ENCODE peak calls at places on chromosome 5, in nine cellular contexts. One of them, this sample, is unnamed.

GRCh38 chr5:56564451-56565223 is 250.7 kb upstream of the MAP3K1 start:
- DNase-seq in CD8-positive, alpha-beta T cell: no peak
- DNase-seq in heart right ventricle: no peak
- DNase-seq in HFFc6: no peak
- DNase-seq in HFF-Myc: no peak
- DNase-seq in astrocyte: no peak
- DNase-seq in cardiac muscle cell: peak
- DNase-seq in kidney epithelial cell: no peak
- DNase-seq in ascending aorta: no peak
- DNase-seq in this sample: no peak

GRCh38 chr5:31364881-31365636 is 166.8 kb downstream of the DROSHA start:
- DNase-seq in CD8-positive, alpha-beta T cell: no peak
- DNase-seq in kidney epithelial cell: no peak
- DNase-seq in astrocyte: peak
- DNase-seq in cardiac muscle cell: peak
- DNase-seq in ascending aorta: no peak
- DNase-seq in heart right ventricle: no peak
- DNase-seq in HFFc6: peak
- DNase-seq in HFF-Myc: no peak
- DNase-seq in this sample: no peak

GRCh38 chr5:106321242-106321641 is 1349.5 kb downstream of the EFNA5 start:
- DNase-seq in CD8-positive, alpha-beta T cell: no peak
- DNase-seq in heart right ventricle: no peak
- DNase-seq in HFFc6: no peak
- DNase-seq in HFF-Myc: no peak
- DNase-seq in astrocyte: peak
- DNase-seq in ascending aorta: no peak
- DNase-seq in cardiac muscle cell: peak
- DNase-seq in kidney epithelial cell: no peak
- DNase-seq in this sample: no peak

GRCh38 chr5:161546463-161547301 is at the start of gene GABRB2:
- DNase-seq in CD8-positive, alpha-beta T cell: no peak
- DNase-seq in astrocyte: peak
- DNase-seq in HFF-Myc: no peak
- DNase-seq in HFFc6: no peak
- DNase-seq in ascending aorta: no peak
- DNase-seq in heart right ventricle: peak
- DNase-seq in kidney epithelial cell: no peak
- DNase-seq in cardiac muscle cell: peak
- DNase-seq in this sample: peak

GRCh38 chr5:58240286-58240685 is 219.6 kb downstream of the PLK2 start:
- DNase-seq in CD8-positive, alpha-beta T cell: no peak
- DNase-seq in HFF-Myc: no peak
- DNase-seq in kidney epithelial cell: peak
- DNase-seq in cardiac muscle cell: peak
- DNase-seq in astrocyte: peak
- DNase-seq in ascending aorta: no peak
- DNase-seq in HFFc6: peak
- DNase-seq in heart right ventricle: no peak
- DNase-seq in this sample: no peak

GRCh38 chr5:39102684-39103155 is 28.5 kb upstream of the RICTOR start:
- DNase-seq in CD8-positive, alpha-beta T cell: no peak
- DNase-seq in heart right ventricle: no peak
- DNase-seq in cardiac muscle cell: peak
- DNase-seq in HFFc6: no peak
- DNase-seq in HFF-Myc: no peak
- DNase-seq in kidney epithelial cell: no peak
- DNase-seq in astrocyte: peak
- DNase-seq in ascending aorta: no peak
- DNase-seq in this sample: no peak

GRCh38 chr5:72402959-72403628 is 82.9 kb downstream of the PTCD2 start:
- DNase-seq in HFFc6: no peak
- DNase-seq in CD8-positive, alpha-beta T cell: no peak
- DNase-seq in heart right ventricle: peak
- DNase-seq in cardiac muscle cell: no peak
- DNase-seq in HFF-Myc: no peak
- DNase-seq in astrocyte: no peak
- DNase-seq in ascending aorta: no peak
- DNase-seq in kidney epithelial cell: no peak
- DNase-seq in this sample: no peak

GRCh38 chr5:94240616-94241287 is 377.7 kb downstream of the KIAA0825 start:
- DNase-seq in heart right ventricle: no peak
- DNase-seq in astrocyte: peak
- DNase-seq in CD8-positive, alpha-beta T cell: no peak
- DNase-seq in HFFc6: peak
- DNase-seq in ascending aorta: no peak
- DNase-seq in cardiac muscle cell: peak
- DNase-seq in HFF-Myc: no peak
- DNase-seq in kidney epithelial cell: no peak
- DNase-seq in this sample: no peak

GRCh38 chr5:149803641-149804468 is 73.7 kb downstream of the PPARGC1B start:
- DNase-seq in CD8-positive, alpha-beta T cell: no peak
- DNase-seq in heart right ventricle: peak
- DNase-seq in kidney epithelial cell: no peak
- DNase-seq in cardiac muscle cell: peak
- DNase-seq in ascending aorta: no peak
- DNase-seq in astrocyte: no peak
- DNase-seq in HFF-Myc: no peak
- DNase-seq in HFFc6: no peak
- DNase-seq in this sample: no peak

GRCh38 chr5:22531986-22532385 is 321.2 kb downstream of the CDH12 start:
- DNase-seq in cardiac muscle cell: no peak
- DNase-seq in kidney epithelial cell: no peak
- DNase-seq in astrocyte: no peak
- DNase-seq in HFF-Myc: no peak
- DNase-seq in heart right ventricle: no peak
- DNase-seq in ascending aorta: no peak
- DNase-seq in HFFc6: no peak
- DNase-seq in CD8-positive, alpha-beta T cell: no peak
- DNase-seq in this sample: no peak

GRCh38 chr5:91101777-91102379 is 281.2 kb downstream of the ARRDC3 start:
- DNase-seq in HFFc6: peak
- DNase-seq in astrocyte: peak
- DNase-seq in ascending aorta: no peak
- DNase-seq in cardiac muscle cell: peak
- DNase-seq in CD8-positive, alpha-beta T cell: peak
- DNase-seq in kidney epithelial cell: peak
- DNase-seq in HFF-Myc: peak
- DNase-seq in heart right ventricle: peak
- DNase-seq in this sample: peak

GRCh38 chr5:132481243-132482211 is 9.0 kb downstream of the IRF1 start:
- DNase-seq in astrocyte: no peak
- DNase-seq in kidney epithelial cell: no peak
- DNase-seq in HFFc6: no peak
- DNase-seq in CD8-positive, alpha-beta T cell: no peak
- DNase-seq in heart right ventricle: no peak
- DNase-seq in cardiac muscle cell: no peak
- DNase-seq in HFF-Myc: no peak
- DNase-seq in ascending aorta: peak
- DNase-seq in this sample: no peak

GRCh38 chr5:5480481-5481111 is 58.1 kb downstream of the ICE1 start:
- DNase-seq in HFF-Myc: no peak
- DNase-seq in HFFc6: no peak
- DNase-seq in heart right ventricle: no peak
- DNase-seq in CD8-positive, alpha-beta T cell: no peak
- DNase-seq in ascending aorta: no peak
- DNase-seq in cardiac muscle cell: no peak
- DNase-seq in astrocyte: no peak
- DNase-seq in kidney epithelial cell: no peak
- DNase-seq in this sample: no peak

GRCh38 chr5:170216262-170216864 is 16.4 kb upstream of the C5orf58 start:
- DNase-seq in kidney epithelial cell: peak
- DNase-seq in cardiac muscle cell: peak
- DNase-seq in heart right ventricle: peak
- DNase-seq in HFFc6: peak
- DNase-seq in ascending aorta: no peak
- DNase-seq in HFF-Myc: peak
- DNase-seq in astrocyte: peak
- DNase-seq in CD8-positive, alpha-beta T cell: no peak
- DNase-seq in this sample: no peak

GRCh38 chr5:154741415-154741814 is 13.8 kb upstream of the LARP1 start:
- DNase-seq in kidney epithelial cell: no peak
- DNase-seq in heart right ventricle: no peak
- DNase-seq in astrocyte: no peak
- DNase-seq in HFFc6: no peak
- DNase-seq in ascending aorta: no peak
- DNase-seq in HFF-Myc: no peak
- DNase-seq in cardiac muscle cell: no peak
- DNase-seq in CD8-positive, alpha-beta T cell: no peak
- DNase-seq in this sample: no peak

GRCh38 chr5:67268233-67269011 is 71.8 kb upstream of the CD180 start:
- DNase-seq in CD8-positive, alpha-beta T cell: no peak
- DNase-seq in HFFc6: peak
- DNase-seq in cardiac muscle cell: peak
- DNase-seq in ascending aorta: peak
- DNase-seq in astrocyte: peak
- DNase-seq in heart right ventricle: peak
- DNase-seq in HFF-Myc: peak
- DNase-seq in kidney epithelial cell: peak
- DNase-seq in this sample: no peak

GRCh38 chr5:174294891-174295620 is 249.6 kb downstream of the NSG2 start:
- DNase-seq in HFF-Myc: no peak
- DNase-seq in kidney epithelial cell: no peak
- DNase-seq in ascending aorta: no peak
- DNase-seq in HFFc6: no peak
- DNase-seq in heart right ventricle: no peak
- DNase-seq in CD8-positive, alpha-beta T cell: no peak
- DNase-seq in astrocyte: no peak
- DNase-seq in cardiac muscle cell: no peak
- DNase-seq in this sample: no peak
- TF ChIP-seq CTCF in HFF-Myc: no peak
- TF ChIP-seq CTCF in kidney epithelial cell: no peak
- TF ChIP-seq CTCF in ascending aorta: no peak
- TF ChIP-seq CTCF in HFFc6: no peak
- TF ChIP-seq CTCF in heart right ventricle: no peak
- TF ChIP-seq CTCF in CD8-positive, alpha-beta T cell: no peak
- TF ChIP-seq CTCF in astrocyte: no peak
- TF ChIP-seq CTCF in cardiac muscle cell: no peak
- TF ChIP-seq CTCF in this sample: no peak

GRCh38 chr5:2511131-2511530 is 240.3 kb downstream of the IRX2 start:
- DNase-seq in heart right ventricle: no peak
- DNase-seq in ascending aorta: no peak
- DNase-seq in kidney epithelial cell: no peak
- DNase-seq in cardiac muscle cell: no peak
- DNase-seq in CD8-positive, alpha-beta T cell: no peak
- DNase-seq in astrocyte: no peak
- DNase-seq in HFF-Myc: no peak
- DNase-seq in HFFc6: no peak
- DNase-seq in this sample: no peak

GRCh38 chr5:2507611-2508010 is 243.9 kb downstream of the IRX2 start:
- DNase-seq in cardiac muscle cell: no peak
- DNase-seq in kidney epithelial cell: no peak
- DNase-seq in astrocyte: no peak
- DNase-seq in ascending aorta: no peak
- DNase-seq in CD8-positive, alpha-beta T cell: no peak
- DNase-seq in HFF-Myc: no peak
- DNase-seq in heart right ventricle: no peak
- DNase-seq in HFFc6: no peak
- DNase-seq in this sample: no peak

GRCh38 chr5:2509527-2509926 is 241.9 kb downstream of the IRX2 start:
- DNase-seq in HFFc6: no peak
- DNase-seq in cardiac muscle cell: no peak
- DNase-seq in kidney epithelial cell: no peak
- DNase-seq in CD8-positive, alpha-beta T cell: no peak
- DNase-seq in heart right ventricle: no peak
- DNase-seq in astrocyte: no peak
- DNase-seq in HFF-Myc: no peak
- DNase-seq in ascending aorta: no peak
- DNase-seq in this sample: no peak

GRCh38 chr5:2506603-2507002 is 244.9 kb downstream of the IRX2 start:
- DNase-seq in HFFc6: no peak
- DNase-seq in ascending aorta: no peak
- DNase-seq in kidney epithelial cell: no peak
- DNase-seq in cardiac muscle cell: no peak
- DNase-seq in heart right ventricle: no peak
- DNase-seq in astrocyte: no peak
- DNase-seq in HFF-Myc: no peak
- DNase-seq in CD8-positive, alpha-beta T cell: no peak
- DNase-seq in this sample: no peak

GRCh38 chr5:2508514-2508913 is 243.0 kb downstream of the IRX2 start:
- DNase-seq in cardiac muscle cell: no peak
- DNase-seq in HFF-Myc: no peak
- DNase-seq in HFFc6: no peak
- DNase-seq in kidney epithelial cell: no peak
- DNase-seq in ascending aorta: no peak
- DNase-seq in astrocyte: no peak
- DNase-seq in heart right ventricle: no peak
- DNase-seq in CD8-positive, alpha-beta T cell: no peak
- DNase-seq in this sample: no peak
- TF ChIP-seq CTCF in cardiac muscle cell: no peak
- TF ChIP-seq CTCF in HFF-Myc: no peak
- TF ChIP-seq CTCF in HFFc6: no peak
- TF ChIP-seq CTCF in kidney epithelial cell: no peak
- TF ChIP-seq CTCF in ascending aorta: no peak
- TF ChIP-seq CTCF in astrocyte: no peak
- TF ChIP-seq CTCF in heart right ventricle: no peak
- TF ChIP-seq CTCF in CD8-positive, alpha-beta T cell: no peak
- TF ChIP-seq CTCF in this sample: no peak

DNA sequence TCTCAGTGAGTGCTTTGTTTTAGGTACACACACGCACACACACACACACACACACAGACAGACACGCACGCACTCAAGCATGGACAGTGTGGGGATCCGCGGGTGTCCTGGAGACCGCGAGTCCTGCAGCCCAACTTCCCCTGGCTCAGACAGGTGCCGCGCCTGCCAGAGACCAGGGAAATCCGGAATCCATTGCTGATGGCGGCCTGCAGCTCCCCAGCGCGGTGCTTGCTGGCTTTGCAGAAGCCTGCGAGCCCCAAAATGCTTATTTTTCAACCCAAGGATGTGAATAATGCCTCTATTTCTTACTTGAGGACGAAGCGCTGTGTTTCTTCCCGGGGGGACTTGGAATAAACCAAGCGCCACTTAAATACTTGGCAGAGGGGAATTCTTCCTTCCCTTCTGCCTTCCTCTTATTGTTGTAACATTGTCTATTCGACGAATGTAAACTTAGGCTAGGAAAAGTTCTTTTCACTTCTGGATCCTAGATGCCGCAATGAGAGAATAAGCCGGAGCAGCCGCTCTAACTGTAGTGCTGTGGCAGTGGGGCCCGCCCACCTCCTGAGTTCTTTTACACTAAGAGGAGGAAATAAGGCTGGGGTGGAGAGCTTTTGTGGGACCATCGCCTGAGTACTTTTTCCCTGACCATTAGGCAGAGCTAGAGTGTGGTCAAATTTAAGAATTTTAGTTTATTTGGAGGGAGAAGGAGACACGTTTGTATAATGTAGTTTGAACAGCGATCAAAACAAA is 804 bp downstream of the ITGA2 start:
- DNase-seq in astrocyte: no peak
- DNase-seq in HFF-Myc: no peak
- DNase-seq in CD8-positive, alpha-beta T cell: peak
- DNase-seq in cardiac muscle cell: peak
- DNase-seq in kidney epithelial cell: no peak
- DNase-seq in heart right ventricle: peak
- DNase-seq in HFFc6: peak
- DNase-seq in ascending aorta: no peak
- DNase-seq in this sample: peak
- TF ChIP-seq CTCF in astrocyte: peak
- TF ChIP-seq CTCF in HFF-Myc: peak
- TF ChIP-seq CTCF in CD8-positive, alpha-beta T cell: no peak
- TF ChIP-seq CTCF in cardiac muscle cell: peak
- TF ChIP-seq CTCF in kidney epithelial cell: peak
- TF ChIP-seq CTCF in heart right ventricle: no peak
- TF ChIP-seq CTCF in HFFc6: peak
- TF ChIP-seq CTCF in ascending aorta: peak
- TF ChIP-seq CTCF in this sample: peak

GRCh38 chr5:104062495-104063377 is 500.1 kb upstream of the NUDT12 start:
- DNase-seq in heart right ventricle: no peak
- DNase-seq in HFFc6: no peak
- DNase-seq in ascending aorta: no peak
- DNase-seq in astrocyte: peak
- DNase-seq in kidney epithelial cell: no peak
- DNase-seq in HFF-Myc: no peak
- DNase-seq in cardiac muscle cell: no peak
- DNase-seq in CD8-positive, alpha-beta T cell: no peak
- DNase-seq in this sample: no peak
- TF ChIP-seq CTCF in heart right ventricle: no peak
- TF ChIP-seq CTCF in HFFc6: no peak
- TF ChIP-seq CTCF in ascending aorta: no peak
- TF ChIP-seq CTCF in astrocyte: no peak
- TF ChIP-seq CTCF in kidney epithelial cell: no peak
- TF ChIP-seq CTCF in HFF-Myc: no peak
- TF ChIP-seq CTCF in cardiac muscle cell: no peak
- TF ChIP-seq CTCF in CD8-positive, alpha-beta T cell: no peak
- TF ChIP-seq CTCF in this sample: no peak

This sample was measured in progenitor cell of endocrine pancreas.